ENCODE peak calls at places on chromosomes 7 and 10, in six cellular contexts. I is astrocyte of the spinal cord, R is stomach, V is fibroblast of lung, A is dorsolateral prefrontal cortex, T is AG10803. P is an unnamed sample.

GRCh38 chr7:24724451-24725190 is 32.6 kb downstream of the GSDME start:
- DNase-seq in I (no peak), R (no peak), V (no peak), A (no peak), T (no peak), P (no peak)

GRCh38 chr7:110051386-110051785 is 1039.5 kb upstream of the LRRN3 start:
- DNase-seq in I (no peak), R (no peak), V (no peak), A (no peak), T (no peak), P (no peak)

GRCh38 chr7:155848691-155849690 is 36.7 kb upstream of the SHH start:
- DNase-seq in I (no peak), R (no peak), V (no peak), A (no peak), T (no peak), P (no peak)

GRCh38 chr7:51446785-51447184 is 130.2 kb upstream of the COBL start:
- DNase-seq in I (no peak), R (no peak), V (no peak), A (no peak), T (no peak), P (no peak)

GRCh38 chr10:11189581-11190376 is 172.1 kb downstream of the CELF2 start:
- DNase-seq in I (no peak), R (no peak), V (no peak), A (no peak), T (no peak), P (no peak)

GRCh38 chr10:50585921-50586739 is 37.6 kb downstream of the SGMS1 start:
- DNase-seq in I (peak; percentile 43), R (no peak), V (peak; percentile 82), A (no peak), T (peak; percentile 67), P (no peak)

GRCh38 chr10:119190954-119191619 is 12.5 kb upstream of the PRDX3 start:
- DNase-seq in I (no peak), R (no peak), V (no peak), A (no peak), T (no peak), P (no peak)

GRCh38 chr7:124552217-124552616 is 213.4 kb downstream of the GPR37 start:
- DNase-seq in I (peak; percentile 34), R (no peak), V (peak; percentile 44), A (no peak), T (no peak), P (no peak)

GRCh38 chr7:107857541-107857912 is 33.5 kb upstream of the DLD start:
- DNase-seq in I (peak; percentile 78), R (no peak), V (peak; percentile 10), A (no peak), T (peak; percentile 54), P (no peak)

GRCh38 chr7:121755286-121755685 is 117.7 kb upstream of the PTPRZ1 start:
- DNase-seq in I (peak; percentile 8), R (no peak), V (no peak), A (no peak), T (no peak), P (no peak)

GRCh38 chr10:5117021-5117420 is 22.8 kb downstream of the AKR1C3 start:
- DNase-seq in I (no peak), R (no peak), V (no peak), A (no peak), T (no peak), P (no peak)

GRCh38 chr10:86654411-86655172 is at the start of gene OPN4:
- DNase-seq in I (peak; percentile 28), R (no peak), V (no peak), A (peak; percentile 22), T (no peak), P (no peak)

GRCh38 chr7:116340201-116340847 is 130.0 kb downstream of the TES start:
- DNase-seq in I (no peak), R (no peak), V (no peak), A (no peak), T (no peak), P (no peak)

GRCh38 chr10:132488231-132488821 is 49.3 kb upstream of the INPP5A start:
- DNase-seq in I (no peak), R (no peak), V (no peak), A (no peak), T (no peak), P (no peak)

GRCh38 chr7:151423936-151424335 is 14.1 kb upstream of the WDR86 start:
- DNase-seq in I (no peak), R (no peak), V (no peak), A (no peak), T (peak; percentile 10), P (no peak)

GRCh38 chr7:130945411-130945811 is 211.4 kb upstream of the KLF14 start:
- DNase-seq in I (no peak), R (no peak), V (no peak), A (no peak), T (no peak), P (no peak)

GRCh38 chr7:101173752-101174244 is 6.3 kb downstream of the NAT16 start:
- DNase-seq in I (no peak), R (peak; percentile 34), V (no peak), A (no peak), T (no peak), P (no peak)

GRCh38 chr7:122951006-122951405 is 44.5 kb downstream of the TAS2R16 start:
- DNase-seq in I (no peak), R (no peak), V (no peak), A (no peak), T (no peak), P (no peak)

GRCh38 chr10:9331583-9332008 is 1277.1 kb downstream of the GATA3 start:
- DNase-seq in I (peak; percentile 65), R (no peak), V (peak; percentile 83), A (no peak), T (peak; percentile 58), P (no peak)

GRCh38 chr7:73770002-73770859 is at the start of gene CLDN3:
- DNase-seq in I (no peak), R (peak; percentile 59), V (no peak), A (no peak), T (no peak), P (peak; percentile 87)
- H3K4me3 ChIP-seq in I (no peak within 1 kb of the TSS), R (peak within 1 kb of the TSS; percentile 32), V (peak within 1 kb of the TSS; percentile 28), A (peak within 1 kb of the TSS; percentile 27), T (no peak within 1 kb of the TSS), P (peak within 1 kb of the TSS; percentile 45)

DNA sequence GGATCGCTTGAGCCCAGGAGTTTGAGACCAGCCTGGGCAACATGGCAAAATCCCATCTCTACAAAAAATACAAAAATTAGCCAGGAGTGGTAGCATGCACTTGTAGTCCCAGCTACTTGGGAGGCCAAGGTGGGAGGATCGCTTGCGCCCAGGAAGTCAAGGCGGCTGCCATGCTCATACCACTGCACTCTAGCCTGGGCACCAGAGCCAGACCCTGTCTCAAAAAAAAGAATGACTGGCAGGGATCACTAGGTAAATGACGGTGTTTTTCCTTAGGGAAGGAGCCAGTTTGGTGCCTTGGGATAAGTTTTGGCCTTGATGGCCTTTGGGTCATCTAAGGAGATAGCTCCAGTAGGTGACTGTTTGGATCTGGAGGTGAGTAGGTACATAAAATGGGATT is 8.9 kb downstream of the TMEM248 start:
- DNase-seq in I (no peak), R (no peak), V (no peak), A (no peak), T (no peak), P (no peak)
- H3K4me3 ChIP-seq in I (no peak overlapping the region), R (no peak overlapping the region), V (no peak overlapping the region), A (no peak overlapping the region), T (no peak overlapping the region), P (no peak overlapping the region)

GRCh38 chr7:133077394-133077793 is 4.5 kb downstream of the CHCHD3 start:
- DNase-seq in I (no peak), R (no peak), V (no peak), A (no peak), T (no peak), P (no peak)

GRCh38 chr7:133082390-133082766 is 488 bp upstream of the CHCHD3 start:
- DNase-seq in I (no peak), R (no peak), V (no peak), A (no peak), T (no peak), P (no peak)

GRCh38 chr7:133081119-133081604 is 728 bp downstream of the CHCHD3 start:
- DNase-seq in I (no peak), R (no peak), V (no peak), A (no peak), T (no peak), P (peak; percentile 22)

GRCh38 chr7:133081605-133082389 is at the start of gene CHCHD3:
- DNase-seq in I (peak; percentile 98), R (peak; percentile 98), V (peak; percentile 97), A (peak; percentile 100), T (peak; percentile 97), P (peak; percentile 99)

DNA sequence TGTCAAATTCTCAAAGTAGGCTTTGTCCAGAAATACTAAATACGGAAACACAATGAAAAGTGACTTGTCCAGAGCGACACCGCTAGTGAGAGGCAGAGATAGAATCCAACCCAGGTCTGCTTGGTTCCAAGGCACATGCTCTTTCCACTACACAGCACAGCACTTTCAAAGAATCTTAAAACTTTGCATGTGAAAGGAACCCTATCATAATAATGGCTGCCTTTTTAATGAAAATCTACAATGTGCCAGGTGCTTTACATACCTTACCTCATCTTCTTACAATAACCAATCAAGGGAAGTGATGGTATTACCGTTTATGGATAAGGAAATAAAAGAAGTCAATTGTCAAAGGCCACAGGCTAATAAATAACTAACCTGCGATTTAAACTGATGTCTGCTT is 2.6 kb downstream of the CHCHD3 start:
- DNase-seq in I (no peak), R (no peak), V (no peak), A (no peak), T (no peak), P (no peak)
- H3K4me3 ChIP-seq in I (no peak overlapping the region), R (no peak overlapping the region), V (no peak overlapping the region), A (no peak overlapping the region), T (no peak overlapping the region), P (no peak overlapping the region)

GRCh38 chr7:36192877-36193276 is 39.8 kb downstream of the EEPD1 start:
- DNase-seq in I (no peak), R (no peak), V (no peak), A (no peak), T (no peak), P (no peak)

GRCh38 chr7:36188923-36189322 is 35.9 kb downstream of the EEPD1 start:
- DNase-seq in I (no peak), R (no peak), V (no peak), A (no peak), T (no peak), P (no peak)

GRCh38 chr7:36191292-36191920 is 38.4 kb downstream of the EEPD1 start:
- DNase-seq in I (peak; percentile 13), R (no peak), V (peak; percentile 41), A (no peak), T (peak; percentile 60), P (no peak)

GRCh38 chr7:36190447-36191291 is 37.6 kb downstream of the EEPD1 start:
- DNase-seq in I (no peak), R (no peak), V (no peak), A (no peak), T (no peak), P (no peak)

DNA sequence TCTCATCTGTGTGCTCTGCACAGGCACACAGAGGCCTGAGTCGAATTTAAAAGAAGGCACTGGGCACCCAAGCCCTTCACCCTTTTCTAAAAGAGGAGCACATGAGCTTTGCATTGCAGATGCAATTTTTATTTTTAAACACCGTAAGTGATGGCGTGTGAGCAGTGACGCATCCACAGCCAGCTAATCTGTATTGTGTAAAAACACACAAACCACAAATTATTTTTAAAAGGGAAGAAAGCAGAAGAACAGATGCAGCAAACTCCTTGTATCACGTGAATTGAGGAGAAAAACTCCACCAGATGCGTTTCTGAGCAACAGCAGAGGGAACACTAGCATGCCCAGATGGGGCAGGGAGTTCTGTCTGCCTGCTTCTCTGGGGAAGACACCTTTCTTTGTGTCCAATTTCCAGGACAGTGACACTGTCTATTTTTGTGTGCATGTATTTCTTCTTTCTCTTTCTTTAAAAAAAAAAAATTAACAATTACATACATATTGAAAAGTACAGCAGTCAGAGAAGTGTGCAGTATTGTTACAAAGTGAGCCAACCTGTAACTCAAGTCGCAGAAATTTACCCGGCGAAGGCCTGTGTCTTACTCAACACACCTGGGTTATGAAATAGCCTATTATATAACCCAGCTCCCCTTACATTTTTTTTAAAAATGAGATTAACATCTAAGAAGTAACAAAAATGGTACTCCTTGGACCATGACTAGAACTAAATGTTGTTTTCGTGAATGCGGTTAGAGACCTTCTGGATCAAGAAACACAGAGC is 39.2 kb downstream of the EEPD1 start:
- DNase-seq in I (peak; percentile 65), R (no peak), V (peak; percentile 92), A (no peak), T (peak; percentile 94), P (no peak)
- H3K4me3 ChIP-seq in I (no peak overlapping the region), R (no peak overlapping the region), V (no peak overlapping the region), A (no peak overlapping the region), T (peak overlapping the region; percentile 39), P (no peak overlapping the region)